ENCODE peak calls at places on chromosomes 11 and 22, in four cellular contexts. K is HepG2, T is K562, S is GM12878. H is an unnamed sample.

GRCh38 chr11:92152245-92152644 is 72.4 kb upstream of the FAT3 start:
- DNase-seq in T (peak; percentile 3), K (peak; percentile 12), S (no peak), H (peak; percentile 52)

GRCh38 chr11:75355051-75355450 is 3.6 kb upstream of the ARRB1 start:
- DNase-seq in K (no peak), T (no peak), S (no peak), H (no peak)

GRCh38 chr11:128776434-128777284 is 82.8 kb downstream of the FLI1 start:
- DNase-seq in S (no peak), K (no peak), T (peak; percentile 57), H (peak; percentile 82)

GRCh38 chr11:15773024-15773423 is 583.3 kb downstream of the SOX6 start:
- DNase-seq in S (no peak), K (no peak), T (no peak), H (no peak)

GRCh38 chr22:46576556-46577351 is 39.3 kb upstream of the CELSR1 start:
- DNase-seq in K (no peak), S (no peak), T (peak; percentile 68), H (peak; percentile 43)

GRCh38 chr11:26947379-26947844 is 46.5 kb upstream of the FIBIN start:
- DNase-seq in K (no peak), S (no peak), T (no peak), H (no peak)

GRCh38 chr11:66868726-66869291 is 11.9 kb downstream of the LRFN4 start:
- DNase-seq in S (peak; percentile 40), T (peak; percentile 92), K (peak; percentile 82), H (peak; percentile 93)

GRCh38 chr11:93080146-93080759 is 110.8 kb downstream of the MTNR1B start:
- DNase-seq in T (no peak), K (no peak), S (no peak), H (no peak)

GRCh38 chr22:37018815-37019308 is 385 bp downstream of the TST start:
- DNase-seq in K (peak; percentile 40), T (peak; percentile 38), S (no peak), H (peak; percentile 72)

GRCh38 chr11:69055598-69056516 is 7.1 kb downstream of the TPCN2 start:
- DNase-seq in S (peak; percentile 94), K (no peak), T (no peak), H (no peak)

GRCh38 chr11:129225190-129225589 is 33.1 kb upstream of the ARHGAP32 start:
- DNase-seq in S (no peak), K (no peak), T (no peak), H (no peak)

GRCh38 chr11:127017482-127017881 is 16.9 kb upstream of the KIRREL3 start:
- DNase-seq in K (no peak), T (peak; percentile 34), S (no peak), H (peak; percentile 41)

GRCh38 chr22:25207553-25208157 is 8.0 kb downstream of the CRYBB3 start:
- DNase-seq in K (no peak), S (no peak), T (no peak), H (no peak)

GRCh38 chr22:32847067-32847491 is 45.6 kb downstream of the TIMP3 start:
- DNase-seq in S (no peak), T (no peak), K (no peak), H (no peak)

GRCh38 chr11:2898366-2899079 is 12.9 kb upstream of the CDKN1C start:
- DNase-seq in S (no peak), T (peak; percentile 73), K (peak; percentile 17), H (no peak)

GRCh38 chr11:93034031-93034430 is 64.6 kb downstream of the MTNR1B start:
- DNase-seq in S (no peak), T (no peak), K (peak; percentile 71), H (no peak)

GRCh38 chr11:18171377-18172000 is 1.1 kb upstream of the MRGPRX4 start:
- DNase-seq in S (no peak), T (peak; percentile 42), K (peak; percentile 53), H (peak; percentile 53)

GRCh38 chr22:33465554-33465953 is 407.4 kb upstream of the SYN3 start:
- DNase-seq in S (no peak), T (no peak), K (no peak), H (no peak)

DNA sequence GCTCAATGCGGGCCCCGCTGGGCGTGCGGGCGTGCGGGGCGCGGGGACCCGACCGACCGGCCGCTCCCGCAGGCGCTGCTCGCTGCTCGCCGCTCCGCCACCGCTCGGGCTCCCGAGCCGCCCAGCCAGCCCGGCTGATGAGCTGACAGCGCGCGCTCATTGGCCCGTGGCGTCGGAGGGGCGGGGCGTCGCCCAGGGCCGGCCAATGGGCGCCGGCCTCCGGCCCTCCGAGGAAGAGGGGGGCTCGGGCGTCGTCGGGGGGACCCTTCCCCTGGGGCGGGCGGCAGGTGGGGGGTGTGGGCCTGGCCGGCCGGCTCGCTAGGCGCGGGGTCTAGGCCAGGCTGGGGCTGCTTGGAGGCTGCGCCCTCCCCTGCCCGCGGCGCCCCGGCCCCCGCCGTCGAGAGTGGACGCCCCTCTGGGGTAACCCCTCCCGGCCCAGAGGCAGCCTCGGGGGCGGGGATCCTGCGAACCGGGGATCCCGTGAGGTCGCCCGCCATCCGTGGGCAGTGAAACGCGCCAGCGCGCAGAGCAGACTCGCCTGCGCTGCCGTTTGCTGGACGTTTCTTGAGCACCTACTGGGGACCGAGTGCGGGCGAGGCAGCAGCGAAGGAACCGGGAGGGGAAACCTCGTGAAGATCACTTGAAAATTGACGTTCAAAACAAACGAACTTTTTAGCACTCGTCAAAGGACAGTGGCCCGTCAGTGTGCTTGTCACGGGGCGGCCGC is at the start of gene SCUBE1:
- DNase-seq in K (no peak), T (peak; percentile 50), S (no peak), H (peak; percentile 79)
- TF ChIP-seq NR2C2 in K (no peak), T (no peak), S (no peak), H (no peak)

DNA sequence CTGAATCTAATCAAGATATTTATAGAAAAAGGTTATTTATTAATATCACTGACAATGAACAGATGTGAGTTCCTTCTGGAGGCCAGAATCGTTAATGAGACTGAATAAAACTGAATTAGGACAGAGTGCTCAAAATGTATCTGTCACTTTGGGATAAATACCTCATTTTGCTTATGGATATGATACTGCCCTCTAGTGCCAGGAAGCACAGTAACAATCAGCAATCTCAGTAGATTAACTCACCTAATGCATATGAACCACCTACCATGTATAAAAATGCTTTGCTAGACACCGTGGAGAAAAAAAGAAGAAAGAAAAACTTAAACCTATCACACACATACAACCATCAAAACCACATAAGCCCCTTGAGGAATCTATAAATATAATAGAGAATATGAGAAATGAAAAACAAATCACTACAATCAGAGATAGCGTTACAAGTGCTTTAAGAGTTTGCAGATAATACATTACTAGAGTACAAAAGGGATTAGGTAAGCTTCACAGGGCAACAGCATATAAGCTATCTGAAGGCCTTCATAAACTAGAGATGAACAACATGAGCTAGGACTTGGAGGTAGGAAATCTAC is 117.4 kb downstream of the SGSM3 start:
- DNase-seq in S (no peak), T (no peak), K (peak; percentile 17), H (no peak)
- TF ChIP-seq NR2C2 in S (no peak), T (no peak), K (no peak), H (no peak)

DNA sequence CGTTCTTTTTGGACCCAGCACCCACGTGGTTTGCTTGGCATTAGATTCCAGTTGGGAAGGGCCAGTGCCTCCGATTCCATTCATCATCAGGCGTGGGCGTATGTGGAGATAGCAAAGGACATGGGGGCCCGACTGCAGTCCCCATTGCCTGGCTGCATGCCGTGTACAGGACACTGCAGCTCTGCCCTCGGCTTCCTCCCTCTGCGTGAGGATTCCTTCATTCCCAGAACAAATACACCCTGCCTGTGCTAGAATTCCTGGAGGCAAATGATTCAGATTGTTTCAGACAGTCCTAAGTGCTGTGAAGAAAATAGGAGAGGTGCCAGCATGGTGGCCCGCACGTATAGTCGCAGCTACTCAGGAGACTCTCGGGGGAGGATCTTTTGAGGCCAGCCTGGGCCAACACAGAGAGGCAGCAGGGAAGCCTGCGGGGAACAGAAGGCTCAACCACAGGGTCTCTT is 15.4 kb downstream of the DERL3 start:
- DNase-seq in S (no peak), T (no peak), K (no peak), H (no peak)
- TF ChIP-seq NR2C2 in S (no peak), T (no peak), K (no peak), H (no peak)

DNA sequence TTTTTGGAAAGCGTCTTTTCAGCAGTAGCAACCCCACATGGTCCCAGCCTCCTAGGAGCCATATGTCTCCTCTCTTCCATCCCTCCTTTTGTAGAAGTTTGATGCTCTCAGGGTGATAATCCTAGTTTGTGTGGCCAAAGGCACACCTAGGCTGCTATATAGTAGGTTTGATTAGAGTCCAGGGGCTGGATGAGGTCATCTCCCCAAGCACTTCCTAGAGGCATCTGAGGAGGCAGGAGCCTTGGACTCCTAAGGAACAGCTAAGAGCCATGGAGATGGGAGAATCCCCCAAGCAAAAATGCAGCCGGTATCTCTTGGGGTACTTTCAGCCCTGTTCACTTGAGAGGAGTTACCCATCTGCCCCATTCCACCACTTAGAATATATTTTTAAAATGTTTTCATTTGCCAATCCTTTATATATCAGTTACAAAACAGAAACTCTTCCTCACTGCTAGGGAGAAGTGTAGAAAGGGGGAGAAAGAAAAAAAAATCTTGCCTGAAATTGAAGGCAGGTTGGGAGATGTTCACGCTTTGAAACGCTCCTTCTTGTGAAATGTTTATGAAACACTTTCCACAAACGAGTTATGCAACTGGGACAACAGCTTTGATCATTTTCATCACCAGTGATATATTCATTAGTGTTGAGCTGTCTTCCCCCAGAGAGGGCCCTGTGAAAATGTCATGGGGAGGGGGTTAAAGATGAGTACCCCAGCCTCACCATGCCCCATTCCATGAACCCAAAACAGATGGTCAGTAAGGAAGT is 31.9 kb upstream of the TLCD5 start:
- DNase-seq in S (no peak), K (no peak), T (no peak), H (no peak)
- TF ChIP-seq NR2C2 in S (no peak), K (no peak), T (no peak), H (no peak)

DNA sequence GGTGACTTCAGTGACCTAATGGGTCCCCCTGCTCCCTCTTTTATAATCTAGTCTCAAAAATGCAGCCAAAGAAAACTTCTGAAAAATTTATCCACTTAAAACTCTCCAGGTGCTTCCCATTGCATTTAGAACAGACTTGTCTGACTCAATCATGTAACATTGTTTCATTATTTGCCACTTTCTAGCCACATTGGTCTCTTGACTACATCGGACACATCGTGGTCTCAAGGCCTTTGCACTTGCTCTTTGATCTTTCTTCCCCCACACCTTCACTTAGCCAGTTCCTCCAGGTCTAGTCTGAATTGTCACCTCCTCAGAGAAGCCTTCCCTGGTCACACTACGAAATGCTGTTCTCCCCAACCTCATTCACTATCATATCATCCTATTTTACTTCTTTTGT is 97.0 kb upstream of the E2F8 start:
- DNase-seq in S (no peak), T (no peak), K (no peak), H (no peak)
- TF ChIP-seq NR2C2 in S (no peak), T (no peak), K (no peak), H (no peak)

DNA sequence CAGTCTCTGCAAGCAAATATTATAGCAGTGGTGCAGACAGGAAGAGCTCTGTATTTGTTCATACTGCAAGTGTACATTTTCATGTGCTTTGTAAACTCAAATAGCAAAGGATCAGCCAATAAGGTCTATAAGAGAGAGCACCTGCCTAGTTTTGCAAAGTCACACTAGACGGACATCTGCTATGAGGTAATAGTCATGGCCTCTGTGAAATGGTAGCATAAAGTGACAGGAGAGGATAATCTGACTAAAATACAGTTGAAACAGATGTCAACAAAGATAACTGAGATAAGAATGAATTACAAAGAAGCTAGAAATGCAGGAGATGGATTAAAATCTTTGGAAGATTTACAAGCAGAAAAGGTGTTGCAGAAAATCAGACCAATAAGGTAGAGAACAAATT is 70.6 kb upstream of the SPON1 start:
- DNase-seq in K (no peak), S (no peak), T (no peak), H (no peak)
- TF ChIP-seq NR2C2 in K (no peak), S (no peak), T (no peak), H (no peak)